ENCODE peak calls at places on chromosomes 6 and 20, in eight cellular contexts. M, T, F, Y, A, L, Q and Z are unnamed samples.

GRCh38 chr20:19392344-19393140 is 180.1 kb downstream of the SLC24A3 start:
- DNase-seq in M (no peak), T (no peak), F (no peak), Y (no peak), A (no peak), L (no peak), Q (no peak), Z (no peak)

GRCh38 chr6:89313006-89313405 is 2.1 kb downstream of the GABRR2 start:
- DNase-seq in M (no peak), T (peak; percentile 55), F (peak; percentile 38), Y (no peak), A (peak; percentile 73), L (peak; percentile 85), Q (no peak), Z (peak; percentile 88)

GRCh38 chr6:46789434-46790358 is 3.5 kb upstream of the MEP1A start:
- DNase-seq in M (no peak), T (no peak), F (no peak), Y (no peak), A (no peak), L (no peak), Q (no peak), Z (no peak)

GRCh38 chr20:25238319-25239037 is 9.4 kb upstream of the PYGB start:
- DNase-seq in M (no peak), T (no peak), F (peak; percentile 47), Y (no peak), A (peak; percentile 47), L (peak; percentile 76), Q (no peak), Z (no peak)

GRCh38 chr6:166176106-166176505 is 8.5 kb upstream of the TBXT start:
- DNase-seq in M (no peak), T (no peak), F (no peak), Y (no peak), A (no peak), L (no peak), Q (no peak), Z (no peak)

GRCh38 chr6:84615113-84615850 is 149.1 kb downstream of the TBX18 start:
- DNase-seq in M (no peak), T (peak; percentile 63), F (no peak), Y (no peak), A (no peak), L (no peak), Q (no peak), Z (no peak)

GRCh38 chr20:43576108-43576507 is 14.6 kb upstream of the IFT52 start:
- DNase-seq in M (no peak), T (no peak), F (no peak), Y (no peak), A (no peak), L (no peak), Q (no peak), Z (no peak)

GRCh38 chr6:54758340-54758739 is 88.2 kb upstream of the FAM83B start:
- DNase-seq in M (no peak), T (no peak), F (no peak), Y (no peak), A (no peak), L (peak; percentile 11), Q (no peak), Z (no peak)

GRCh38 chr6:46044876-46045617 is 29.4 kb upstream of the CLIC5 start:
- DNase-seq in M (no peak), T (peak; percentile 89), F (peak; percentile 87), Y (no peak), A (peak; percentile 68), L (peak; percentile 67), Q (no peak), Z (peak; percentile 70)

GRCh38 chr20:11676618-11677289 is 240.9 kb upstream of the BTBD3 start:
- DNase-seq in M (no peak), T (no peak), F (peak; percentile 28), Y (no peak), A (peak; percentile 9), L (peak; percentile 64), Q (no peak), Z (peak; percentile 26)